ENCODE peak calls at places on chromosome 12, in eight cellular contexts. One of them, this sample, is unnamed.

GRCh38 chr12:104519190-104519857 is 62.6 kb downstream of the CHST11 start:
- DNase-seq in head of caudate nucleus: no peak
- DNase-seq in activated T-helper 9 cell treated with anti-CD3 and anti-CD28 coated beads, Interleukin-2, amount 50 U/mL, for 16 hours: no peak
- DNase-seq in amniotic stem cell: no peak
- DNase-seq in prostate gland: no peak
- DNase-seq in HEK293T: no peak
- DNase-seq in kidney: no peak
- DNase-seq in GM10248: no peak
- DNase-seq in this sample: no peak

GRCh38 chr12:95796225-95796981 is 5.8 kb upstream of the NTN4 start:
- DNase-seq in head of caudate nucleus: no peak
- DNase-seq in activated T-helper 9 cell treated with anti-CD3 and anti-CD28 coated beads, Interleukin-2, amount 50 U/mL, for 16 hours: no peak
- DNase-seq in amniotic stem cell: no peak
- DNase-seq in prostate gland: no peak
- DNase-seq in HEK293T: no peak
- DNase-seq in kidney: no peak
- DNase-seq in GM10248: no peak
- DNase-seq in this sample: no peak

GRCh38 chr12:70876952-70877351 is 43.6 kb downstream of the PTPRR start:
- DNase-seq in head of caudate nucleus: no peak
- DNase-seq in activated T-helper 9 cell treated with anti-CD3 and anti-CD28 coated beads, Interleukin-2, amount 50 U/mL, for 16 hours: no peak
- DNase-seq in amniotic stem cell: no peak
- DNase-seq in prostate gland: no peak
- DNase-seq in HEK293T: no peak
- DNase-seq in kidney: no peak
- DNase-seq in GM10248: no peak
- DNase-seq in this sample: no peak

GRCh38 chr12:59689776-59690175 is 93.9 kb downstream of the SLC16A7 start:
- DNase-seq in head of caudate nucleus: no peak
- DNase-seq in activated T-helper 9 cell treated with anti-CD3 and anti-CD28 coated beads, Interleukin-2, amount 50 U/mL, for 16 hours: no peak
- DNase-seq in amniotic stem cell: no peak
- DNase-seq in prostate gland: no peak
- DNase-seq in HEK293T: no peak
- DNase-seq in kidney: no peak
- DNase-seq in GM10248: no peak
- DNase-seq in this sample: no peak

GRCh38 chr12:68224613-68225285 is 861 bp downstream of the IL26 start:
- DNase-seq in head of caudate nucleus: no peak
- DNase-seq in activated T-helper 9 cell treated with anti-CD3 and anti-CD28 coated beads, Interleukin-2, amount 50 U/mL, for 16 hours: no peak
- DNase-seq in amniotic stem cell: no peak
- DNase-seq in prostate gland: no peak
- DNase-seq in HEK293T: no peak
- DNase-seq in kidney: no peak
- DNase-seq in GM10248: no peak
- DNase-seq in this sample: no peak

GRCh38 chr12:24898606-24899005 is 50.3 kb downstream of the BCAT1 start:
- DNase-seq in head of caudate nucleus: no peak
- DNase-seq in activated T-helper 9 cell treated with anti-CD3 and anti-CD28 coated beads, Interleukin-2, amount 50 U/mL, for 16 hours: no peak
- DNase-seq in amniotic stem cell: no peak
- DNase-seq in prostate gland: no peak
- DNase-seq in HEK293T: no peak
- DNase-seq in kidney: no peak
- DNase-seq in GM10248: no peak
- DNase-seq in this sample: no peak

GRCh38 chr12:54299515-54300266 is 1.1 kb downstream of the NFE2 start:
- DNase-seq in head of caudate nucleus: no peak
- DNase-seq in activated T-helper 9 cell treated with anti-CD3 and anti-CD28 coated beads, Interleukin-2, amount 50 U/mL, for 16 hours: no peak
- DNase-seq in amniotic stem cell: no peak
- DNase-seq in prostate gland: no peak
- DNase-seq in HEK293T: no peak
- DNase-seq in kidney: no peak
- DNase-seq in GM10248: no peak
- DNase-seq in this sample: no peak

GRCh38 chr12:28787151-28787550 is 361.9 kb upstream of the FAR2 start:
- DNase-seq in head of caudate nucleus: peak
- DNase-seq in activated T-helper 9 cell treated with anti-CD3 and anti-CD28 coated beads, Interleukin-2, amount 50 U/mL, for 16 hours: no peak
- DNase-seq in amniotic stem cell: no peak
- DNase-seq in prostate gland: no peak
- DNase-seq in HEK293T: no peak
- DNase-seq in kidney: no peak
- DNase-seq in GM10248: no peak
- DNase-seq in this sample: no peak

GRCh38 chr12:40992158-40992557 is 196.0 kb upstream of the PDZRN4 start:
- DNase-seq in head of caudate nucleus: no peak
- DNase-seq in activated T-helper 9 cell treated with anti-CD3 and anti-CD28 coated beads, Interleukin-2, amount 50 U/mL, for 16 hours: no peak
- DNase-seq in amniotic stem cell: no peak
- DNase-seq in prostate gland: no peak
- DNase-seq in HEK293T: no peak
- DNase-seq in kidney: no peak
- DNase-seq in GM10248: no peak
- DNase-seq in this sample: no peak

GRCh38 chr12:129704232-129704830 is 199.5 kb downstream of the TMEM132D start:
- DNase-seq in head of caudate nucleus: no peak
- DNase-seq in activated T-helper 9 cell treated with anti-CD3 and anti-CD28 coated beads, Interleukin-2, amount 50 U/mL, for 16 hours: no peak
- DNase-seq in amniotic stem cell: no peak
- DNase-seq in prostate gland: no peak
- DNase-seq in HEK293T: no peak
- DNase-seq in kidney: no peak
- DNase-seq in GM10248: no peak
- DNase-seq in this sample: no peak

GRCh38 chr12:12172106-12172511 is 94.7 kb downstream of the LRP6 start:
- DNase-seq in head of caudate nucleus: no peak
- DNase-seq in activated T-helper 9 cell treated with anti-CD3 and anti-CD28 coated beads, Interleukin-2, amount 50 U/mL, for 16 hours: no peak
- DNase-seq in amniotic stem cell: no peak
- DNase-seq in prostate gland: peak
- DNase-seq in HEK293T: no peak
- DNase-seq in kidney: no peak
- DNase-seq in GM10248: peak
- DNase-seq in this sample: no peak

This sample was measured in chondrocyte.